ENCODE peak calls at places on chromosomes 4 and X, in five cellular contexts. One of them, this sample, is unnamed.

GRCh38 chrX:30521440-30522182 is 56.0 kb downstream of the TASL start:
- DNase-seq in GM12891: no peak
- DNase-seq in K562: no peak
- DNase-seq in HepG2: no peak
- DNase-seq in SK-N-SH: no peak
- DNase-seq in this sample: no peak

GRCh38 chr4:145097821-145098674 is at the start of the genes ABCE1 and ANAPC10:
- DNase-seq in GM12891: peak
- DNase-seq in HepG2: peak
- DNase-seq in SK-N-SH: peak
- DNase-seq in K562: peak
- DNase-seq in this sample: peak

GRCh38 chr4:165873298-165874071 is 448 bp downstream of the TLL1 start:
- DNase-seq in HepG2: peak
- DNase-seq in K562: no peak
- DNase-seq in GM12891: peak
- DNase-seq in SK-N-SH: peak
- DNase-seq in this sample: peak

GRCh38 chr4:110633358-110634319 is 10.8 kb upstream of the PITX2 start:
- DNase-seq in HepG2: no peak
- DNase-seq in SK-N-SH: no peak
- DNase-seq in K562: no peak
- DNase-seq in GM12891: no peak
- DNase-seq in this sample: no peak

GRCh38 chr4:4659871-4660651 is 118.2 kb upstream of the STX18 start:
- DNase-seq in K562: peak
- DNase-seq in HepG2: no peak
- DNase-seq in GM12891: no peak
- DNase-seq in SK-N-SH: no peak
- DNase-seq in this sample: no peak

GRCh38 chr4:177302371-177303100 is 7.1 kb upstream of the NEIL3 start:
- DNase-seq in K562: no peak
- DNase-seq in SK-N-SH: no peak
- DNase-seq in GM12891: no peak
- DNase-seq in HepG2: no peak
- DNase-seq in this sample: no peak

GRCh38 chrX:20547649-20548051 is 280.9 kb upstream of the RPS6KA3 start:
- DNase-seq in HepG2: peak
- DNase-seq in K562: no peak
- DNase-seq in SK-N-SH: no peak
- DNase-seq in GM12891: no peak
- DNase-seq in this sample: no peak

GRCh38 chr4:111601671-111602070 is 543.6 kb upstream of the FAM241A start:
- DNase-seq in K562: no peak
- DNase-seq in HepG2: no peak
- DNase-seq in GM12891: no peak
- DNase-seq in SK-N-SH: no peak
- DNase-seq in this sample: no peak

GRCh38 chrX:21946925-21947641 is 6.6 kb downstream of the SMS start:
- DNase-seq in K562: no peak
- DNase-seq in SK-N-SH: no peak
- DNase-seq in GM12891: no peak
- DNase-seq in HepG2: no peak
- DNase-seq in this sample: no peak

GRCh38 chr4:167885872-167886271 is 206.5 kb upstream of the ANXA10 start:
- DNase-seq in HepG2: no peak
- DNase-seq in K562: no peak
- DNase-seq in GM12891: no peak
- DNase-seq in SK-N-SH: no peak
- DNase-seq in this sample: no peak

GRCh38 chr4:121479801-121480200 is 99.0 kb upstream of the QRFPR start:
- DNase-seq in SK-N-SH: no peak
- DNase-seq in K562: no peak
- DNase-seq in GM12891: no peak
- DNase-seq in HepG2: no peak
- DNase-seq in this sample: no peak

GRCh38 chr4:121164291-121164690 is at the start of gene TNIP3:
- DNase-seq in K562: no peak
- DNase-seq in GM12891: no peak
- DNase-seq in SK-N-SH: no peak
- DNase-seq in HepG2: no peak
- DNase-seq in this sample: no peak

GRCh38 chrX:40149286-40150175 is 51.8 kb upstream of the BCOR start:
- DNase-seq in K562: no peak
- DNase-seq in SK-N-SH: no peak
- DNase-seq in HepG2: no peak
- DNase-seq in GM12891: no peak
- DNase-seq in this sample: no peak

GRCh38 chr4:123452585-123452984 is 56.0 kb downstream of the SPRY1 start:
- DNase-seq in K562: no peak
- DNase-seq in GM12891: no peak
- DNase-seq in SK-N-SH: peak
- DNase-seq in HepG2: peak
- DNase-seq in this sample: no peak
- TF ChIP-seq TAF1 in K562: no peak
- TF ChIP-seq TAF1 in GM12891: no peak
- TF ChIP-seq TAF1 in SK-N-SH: no peak
- TF ChIP-seq TAF1 in HepG2: no peak
- TF ChIP-seq TAF1 in this sample: no peak

GRCh38 chrX:70505451-70505841 is 60.8 kb downstream of the DLG3 start:
- DNase-seq in HepG2: no peak
- DNase-seq in SK-N-SH: no peak
- DNase-seq in GM12891: no peak
- DNase-seq in K562: no peak
- DNase-seq in this sample: no peak
- TF ChIP-seq TAF1 in HepG2: no peak
- TF ChIP-seq TAF1 in SK-N-SH: no peak
- TF ChIP-seq TAF1 in GM12891: no peak
- TF ChIP-seq TAF1 in K562: no peak
- TF ChIP-seq TAF1 in this sample: no peak

GRCh38 chr4:118824141-118824540 is 11.8 kb downstream of the SEC24D start:
- DNase-seq in HepG2: no peak
- DNase-seq in K562: no peak
- DNase-seq in SK-N-SH: no peak
- DNase-seq in GM12891: no peak
- DNase-seq in this sample: no peak
- TF ChIP-seq TAF1 in HepG2: no peak
- TF ChIP-seq TAF1 in K562: no peak
- TF ChIP-seq TAF1 in SK-N-SH: no peak
- TF ChIP-seq TAF1 in GM12891: no peak
- TF ChIP-seq TAF1 in this sample: no peak

DNA sequence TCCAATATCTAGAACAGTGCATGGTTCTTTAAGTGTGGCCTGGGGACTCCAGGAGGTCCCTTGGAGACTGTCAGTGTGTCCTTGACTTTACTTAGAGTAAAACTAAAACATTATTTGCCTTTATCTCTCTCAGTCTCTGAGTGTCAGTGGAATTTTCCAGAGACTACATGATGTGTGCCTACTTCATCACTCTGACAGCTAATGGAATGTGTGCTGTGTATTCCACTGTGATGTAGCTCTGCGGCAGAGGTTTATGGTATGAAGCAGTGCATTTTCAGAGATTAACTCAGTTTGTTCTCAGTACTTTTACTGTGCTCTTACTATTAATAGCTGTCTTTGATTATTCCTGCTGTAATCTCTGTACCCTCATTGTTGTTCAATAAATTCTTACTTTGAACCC is 85.6 kb downstream of the MANBA start:
- DNase-seq in GM12891: no peak
- DNase-seq in SK-N-SH: no peak
- DNase-seq in HepG2: peak
- DNase-seq in K562: no peak
- DNase-seq in this sample: no peak
- TF ChIP-seq TAF1 in GM12891: no peak
- TF ChIP-seq TAF1 in SK-N-SH: no peak
- TF ChIP-seq TAF1 in HepG2: no peak
- TF ChIP-seq TAF1 in K562: no peak
- TF ChIP-seq TAF1 in this sample: no peak

DNA sequence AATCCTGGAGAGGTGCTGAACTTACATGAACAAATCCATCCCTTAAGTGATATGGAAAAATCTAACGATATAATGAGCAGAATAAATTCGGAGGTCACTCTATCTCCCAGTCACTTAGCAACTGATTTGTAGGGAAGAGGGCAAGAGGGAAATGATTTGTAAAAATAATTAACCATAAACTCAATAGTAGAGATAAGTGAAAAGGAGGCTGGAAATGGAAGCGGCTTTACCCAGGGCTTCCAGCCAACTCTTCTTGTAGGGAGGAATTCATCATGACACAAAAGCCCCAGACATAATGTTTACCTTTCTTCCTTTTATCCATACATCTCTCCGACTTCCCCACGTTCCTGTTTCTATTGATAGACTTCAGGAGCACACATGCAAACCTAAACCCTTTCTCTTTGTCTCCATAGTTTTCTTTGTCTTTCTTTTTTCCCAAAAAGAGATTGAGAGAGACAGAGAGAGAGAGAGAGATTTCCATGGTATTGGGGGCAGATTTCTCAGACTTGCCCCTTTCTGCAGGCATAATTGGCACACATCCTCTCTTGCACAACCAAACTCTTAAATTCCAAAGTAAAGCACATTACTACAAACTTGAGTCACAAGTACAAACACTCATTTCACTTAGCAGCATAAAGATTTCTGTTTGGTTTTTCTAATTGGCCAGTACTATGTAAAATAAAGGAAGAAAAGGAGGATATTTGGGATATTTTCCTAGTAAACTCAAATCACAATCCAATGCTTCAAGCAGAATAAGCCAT is 141.0 kb downstream of the MAPK10 start:
- DNase-seq in GM12891: no peak
- DNase-seq in SK-N-SH: peak
- DNase-seq in K562: no peak
- DNase-seq in HepG2: no peak
- DNase-seq in this sample: no peak
- TF ChIP-seq TAF1 in GM12891: no peak
- TF ChIP-seq TAF1 in SK-N-SH: no peak
- TF ChIP-seq TAF1 in K562: no peak
- TF ChIP-seq TAF1 in HepG2: no peak
- TF ChIP-seq TAF1 in this sample: no peak

DNA sequence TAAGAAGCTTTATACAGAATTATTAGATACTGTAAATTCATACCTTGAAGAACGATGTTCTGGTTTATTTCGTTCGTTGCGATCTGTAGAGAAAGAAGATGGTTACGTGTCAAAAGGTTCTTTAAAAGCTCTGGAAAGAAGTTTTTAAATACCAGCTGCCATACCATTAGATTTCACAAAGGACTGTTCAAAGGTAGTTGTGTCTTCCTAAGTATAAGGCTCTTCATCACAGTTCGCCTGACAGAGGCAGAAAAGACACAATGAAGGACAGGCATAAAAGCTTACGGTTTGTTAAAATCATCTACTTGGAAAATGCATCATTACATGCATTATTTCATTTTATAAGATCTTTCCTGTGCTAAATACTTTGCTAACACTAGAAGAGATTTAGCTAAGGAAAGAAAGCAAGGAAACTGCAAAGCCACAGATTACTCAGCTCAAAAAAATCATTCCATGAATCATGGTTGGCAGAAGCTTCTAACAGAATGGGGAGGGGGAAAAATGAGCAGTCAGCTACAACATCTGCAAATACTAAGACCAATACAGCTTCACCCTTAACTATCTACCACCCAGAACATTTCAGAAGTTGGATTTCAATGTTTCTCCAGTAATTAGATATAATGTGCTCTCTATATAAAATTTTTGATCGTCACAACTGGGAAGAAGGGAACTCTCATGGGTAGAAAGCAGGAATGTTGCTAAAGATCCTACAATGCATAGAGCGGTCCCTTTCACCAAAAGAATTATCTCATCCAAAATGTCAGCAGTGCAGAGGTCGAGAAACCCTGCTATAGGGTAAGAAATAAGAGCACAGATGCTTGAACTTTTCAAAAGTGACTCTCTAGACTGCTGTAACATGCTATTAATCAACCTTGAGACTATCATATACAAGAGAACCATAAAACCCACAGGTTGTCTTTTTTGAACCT is 50.7 kb upstream of the PRSS48 start:
- DNase-seq in HepG2: no peak
- DNase-seq in K562: no peak
- DNase-seq in GM12891: no peak
- DNase-seq in SK-N-SH: no peak
- DNase-seq in this sample: no peak
- TF ChIP-seq TAF1 in HepG2: no peak
- TF ChIP-seq TAF1 in K562: no peak
- TF ChIP-seq TAF1 in GM12891: no peak
- TF ChIP-seq TAF1 in SK-N-SH: no peak
- TF ChIP-seq TAF1 in this sample: no peak

GRCh38 chrX:112645774-112646173 is 34.0 kb downstream of the LHFPL1 start:
- DNase-seq in HepG2: no peak
- DNase-seq in K562: no peak
- DNase-seq in SK-N-SH: no peak
- DNase-seq in GM12891: no peak
- DNase-seq in this sample: no peak

GRCh38 chrX:112644713-112645112 is 35.0 kb downstream of the LHFPL1 start:
- DNase-seq in SK-N-SH: no peak
- DNase-seq in GM12891: no peak
- DNase-seq in HepG2: no peak
- DNase-seq in K562: no peak
- DNase-seq in this sample: no peak

GRCh38 chrX:112643721-112644120 is 36.0 kb downstream of the LHFPL1 start:
- DNase-seq in GM12891: no peak
- DNase-seq in SK-N-SH: no peak
- DNase-seq in K562: no peak
- DNase-seq in HepG2: no peak
- DNase-seq in this sample: no peak

GRCh38 chrX:112641449-112641848 is 38.3 kb downstream of the LHFPL1 start:
- DNase-seq in GM12891: no peak
- DNase-seq in SK-N-SH: no peak
- DNase-seq in HepG2: no peak
- DNase-seq in K562: no peak
- DNase-seq in this sample: no peak

GRCh38 chrX:112642349-112642748 is 37.4 kb downstream of the LHFPL1 start:
- DNase-seq in GM12891: no peak
- DNase-seq in K562: peak
- DNase-seq in SK-N-SH: peak
- DNase-seq in HepG2: peak
- DNase-seq in this sample: peak
- TF ChIP-seq TAF1 in GM12891: no peak
- TF ChIP-seq TAF1 in K562: no peak
- TF ChIP-seq TAF1 in SK-N-SH: no peak
- TF ChIP-seq TAF1 in HepG2: no peak
- TF ChIP-seq TAF1 in this sample: no peak

This sample was measured in GM12892.